ENCODE peak calls at places on chromosomes 4 and X, in nine cellular contexts. C is astrocyte of the spinal cord, Y is fibroblast of pulmonary artery, A is spleen, V is WERI-Rb-1, P is fibroblast of lung, S is tibial nerve, Q is cardiac muscle cell, T is psoas muscle. O is an unnamed sample.
A peak's percentile ranks its signal among the peaks of the same experiment; 100 is the strongest.

GRCh38 chrX:46140272-46140671 is 404.9 kb downstream of the ZNF674 start:
- DNase-seq in C (no peak), Y (peak; percentile 19), A (no peak), V (no peak), P (no peak), S (no peak), Q (peak; percentile 34), T (no peak), O (peak; percentile 11)

GRCh38 chrX:55111578-55112254 is 22.9 kb downstream of the PAGE2 start:
- DNase-seq in C (no peak), Y (no peak), A (no peak), V (no peak), P (no peak), S (no peak), Q (no peak), T (no peak), O (no peak)

GRCh38 chr4:173182403-173182802 is 13.8 kb downstream of the GALNT7 start:
- DNase-seq in C (peak; percentile 92), Y (peak; percentile 72), A (no peak), V (no peak), P (peak; percentile 75), S (no peak), Q (peak; percentile 65), T (no peak), O (peak; percentile 84)

GRCh38 chrX:29872831-29873230 is 342.5 kb upstream of the MAGEB2 start:
- DNase-seq in C (no peak), Y (no peak), A (no peak), V (no peak), P (no peak), S (no peak), Q (no peak), T (no peak), O (no peak)

GRCh38 chr4:105399535-105400161 is 74.2 kb downstream of the PPA2 start:
- DNase-seq in C (peak; percentile 79), Y (peak; percentile 85), A (no peak), V (no peak), P (peak; percentile 91), S (no peak), Q (peak; percentile 83), T (no peak), O (peak; percentile 79)

GRCh38 chr4:159925770-159926169 is 822.9 kb downstream of the RAPGEF2 start:
- DNase-seq in C (no peak), Y (no peak), A (no peak), V (no peak), P (no peak), S (no peak), Q (no peak), T (no peak), O (no peak)

GRCh38 chr4:94276204-94276603 is 66.4 kb downstream of the HPGDS start:
- DNase-seq in C (no peak), Y (no peak), A (no peak), V (no peak), P (peak; percentile 12), S (no peak), Q (no peak), T (no peak), O (no peak)

GRCh38 chrX:2620576-2620975 is 70.5 kb upstream of the CD99 start:
- DNase-seq in C (no peak), Y (no peak), A (no peak), V (no peak), P (no peak), S (no peak), Q (no peak), T (no peak), O (no peak)

GRCh38 chr4:74794341-74794801 is at the start of gene BTC:
- DNase-seq in C (peak; percentile 5), Y (peak; percentile 6), A (no peak), V (peak; percentile 73), P (peak; percentile 27), S (no peak), Q (peak; percentile 22), T (peak; percentile 47), O (peak; percentile 7)

GRCh38 chr4:150033937-150034336 is 44.3 kb upstream of the DCLK2 start:
- DNase-seq in C (peak; percentile 72), Y (peak; percentile 53), A (no peak), V (no peak), P (peak; percentile 69), S (no peak), Q (peak; percentile 57), T (no peak), O (peak; percentile 56)

GRCh38 chrX:132953358-132953757 is 5.1 kb downstream of the HS6ST2 start:
- DNase-seq in C (no peak), Y (no peak), A (no peak), V (no peak), P (no peak), S (no peak), Q (no peak), T (no peak), O (no peak)

GRCh38 chr4:48024522-48024921 is 8.0 kb downstream of the NIPAL1 start:
- DNase-seq in C (no peak), Y (no peak), A (no peak), V (no peak), P (no peak), S (no peak), Q (no peak), T (no peak), O (no peak)

GRCh38 chrX:38561951-38562719 is 793 bp downstream of the TSPAN7 start:
- DNase-seq in C (no peak), Y (no peak), A (peak; percentile 78), V (peak; percentile 29), P (no peak), S (no peak), Q (no peak), T (peak; percentile 62), O (no peak)

GRCh38 chr4:136680271-136680670 is 852.0 kb downstream of the PCDH18 start:
- DNase-seq in C (peak; percentile 2), Y (peak; percentile 4), A (no peak), V (peak; percentile 72), P (no peak), S (no peak), Q (no peak), T (no peak), O (no peak)

GRCh38 chr4:83012631-83013419 is 2.2 kb upstream of the LIN54 start:
- DNase-seq in C (peak; percentile 99), Y (peak; percentile 99), A (peak; percentile 100), V (peak; percentile 97), P (peak; percentile 99), S (peak; percentile 92), Q (peak; percentile 99), T (peak; percentile 99), O (peak; percentile 98)
- TF ChIP-seq CTCF in C (peak; percentile 44), Y (peak; percentile 21), A (peak; percentile 75), V (peak; percentile 48), P (peak; percentile 42), S (peak; percentile 84), Q (peak; percentile 42), T (peak; percentile 45), O (peak; percentile 58)

DNA sequence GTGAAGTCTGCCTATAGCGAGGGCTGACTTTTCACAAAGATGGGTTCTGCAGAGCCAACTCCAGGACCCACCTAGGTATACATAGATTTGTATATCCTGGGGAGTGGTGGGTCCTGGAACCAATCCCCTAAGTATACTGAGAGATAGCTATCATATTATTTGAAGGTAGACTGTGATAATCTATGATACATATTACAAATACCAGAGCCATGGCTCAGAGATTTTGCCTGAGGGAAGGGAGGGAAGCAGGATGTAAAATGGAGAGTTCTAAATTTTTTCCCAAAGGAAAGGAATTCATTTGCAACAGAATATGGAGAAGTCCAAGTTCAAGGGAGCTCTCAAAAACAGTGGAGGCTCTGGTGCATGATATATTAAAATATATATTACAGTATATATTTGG is 7.2 kb downstream of the TCEAL3 start:
- DNase-seq in C (no peak), Y (no peak), A (no peak), V (no peak), P (no peak), S (no peak), Q (no peak), T (no peak), O (peak; percentile 33)
- H3K4me3 ChIP-seq in C (no peak overlapping the region), Y (no peak overlapping the region), A (no peak overlapping the region), V (no peak overlapping the region), P (no peak overlapping the region), S (no peak overlapping the region), Q (no peak overlapping the region), T (no peak overlapping the region), O (no peak overlapping the region)

GRCh38 chr4:4594531-4594930 is 52.7 kb upstream of the STX18 start:
- DNase-seq in C (no peak), Y (no peak), A (no peak), V (no peak), P (no peak), S (no peak), Q (no peak), T (no peak), O (peak; percentile 63)

GRCh38 chr4:4593596-4593995 is 51.7 kb upstream of the STX18 start:
- DNase-seq in C (no peak), Y (no peak), A (no peak), V (no peak), P (no peak), S (no peak), Q (no peak), T (no peak), O (no peak)

GRCh38 chr4:4596720-4597119 is 54.9 kb upstream of the STX18 start:
- DNase-seq in C (no peak), Y (no peak), A (no peak), V (no peak), P (no peak), S (no peak), Q (no peak), T (no peak), O (no peak)

GRCh38 chr4:4592414-4592813 is 50.6 kb upstream of the STX18 start:
- DNase-seq in C (no peak), Y (no peak), A (no peak), V (no peak), P (no peak), S (no peak), Q (no peak), T (no peak), O (no peak)

GRCh38 chr4:4595252-4595651 is 53.4 kb upstream of the STX18 start:
- DNase-seq in C (no peak), Y (no peak), A (no peak), V (no peak), P (no peak), S (no peak), Q (no peak), T (no peak), O (no peak)
- TF ChIP-seq CTCF in C (peak; percentile 19), Y (peak; percentile 21), A (no peak), V (peak; percentile 61), P (peak; percentile 10), S (no peak), Q (peak; percentile 10), T (no peak), O (peak; percentile 32)

DNA sequence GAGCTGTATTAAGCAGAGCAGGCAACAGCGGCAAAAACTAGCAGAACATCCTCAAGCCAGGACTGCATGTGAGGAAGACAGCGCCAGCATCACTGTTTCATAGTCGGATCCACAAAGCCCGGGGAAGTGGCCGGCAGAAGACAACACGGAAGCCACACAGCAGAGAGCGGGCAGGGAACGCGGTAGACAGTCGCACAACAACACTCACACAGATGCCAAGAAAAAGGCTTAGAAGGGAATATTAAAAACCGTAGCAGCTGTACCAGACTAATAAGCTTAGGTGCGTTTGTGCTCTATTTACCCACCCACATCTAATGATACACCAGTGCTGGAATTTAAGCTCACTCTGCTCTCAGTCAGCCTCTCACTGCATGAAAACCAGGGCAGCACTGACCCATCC is 16.0 kb downstream of the ZFYVE28 start:
- DNase-seq in C (no peak), Y (no peak), A (no peak), V (no peak), P (no peak), S (no peak), Q (no peak), T (peak; percentile 7), O (no peak)
- H3K4me3 ChIP-seq in C (peak overlapping the region; percentile 15), Y (peak overlapping the region; percentile 37), A (peak overlapping the region; percentile 34), V (peak overlapping the region; percentile 24), P (peak overlapping the region; percentile 29), S (peak overlapping the region; percentile 41), Q (no peak overlapping the region), T (peak overlapping the region; percentile 54), O (peak overlapping the region; percentile 53)